ENCODE peak calls at places on chromosomes 5 and 9, in seven cellular contexts. One of them, this sample, is unnamed.

GRCh38 chr9:93198117-93198838 is 14.3 kb downstream of the WNK2 start:
- DNase-seq in GM23248: no peak
- DNase-seq in hippocampal formation: no peak
- DNase-seq in HuH-7.5: no peak
- DNase-seq in nephron progenitor cell: no peak
- DNase-seq in sciatic nerve: no peak
- DNase-seq in anterior cingulate cortex: no peak
- DNase-seq in this sample: no peak

GRCh38 chr5:181133610-181134231 is 2.8 kb upstream of the OR2V1 start:
- DNase-seq in GM23248: peak; percentile 83
- DNase-seq in hippocampal formation: peak; percentile 2
- DNase-seq in HuH-7.5: no peak
- DNase-seq in nephron progenitor cell: no peak
- DNase-seq in sciatic nerve: peak; percentile 80
- DNase-seq in anterior cingulate cortex: no peak
- DNase-seq in this sample: peak; percentile 94

GRCh38 chr5:31023105-31023504 is 170.4 kb upstream of the CDH6 start:
- DNase-seq in GM23248: peak; percentile 32
- DNase-seq in hippocampal formation: no peak
- DNase-seq in HuH-7.5: no peak
- DNase-seq in nephron progenitor cell: no peak
- DNase-seq in sciatic nerve: no peak
- DNase-seq in anterior cingulate cortex: no peak
- DNase-seq in this sample: peak; percentile 7

GRCh38 chr9:116482740-116483139 is 204.4 kb upstream of the TRIM32 start:
- DNase-seq in GM23248: no peak
- DNase-seq in hippocampal formation: peak; percentile 26
- DNase-seq in HuH-7.5: no peak
- DNase-seq in nephron progenitor cell: no peak
- DNase-seq in sciatic nerve: no peak
- DNase-seq in anterior cingulate cortex: peak; percentile 15
- DNase-seq in this sample: no peak

GRCh38 chr5:91118802-91119201 is 264.3 kb downstream of the ARRDC3 start:
- DNase-seq in GM23248: peak; percentile 57
- DNase-seq in hippocampal formation: no peak
- DNase-seq in HuH-7.5: no peak
- DNase-seq in nephron progenitor cell: no peak
- DNase-seq in sciatic nerve: no peak
- DNase-seq in anterior cingulate cortex: no peak
- DNase-seq in this sample: no peak

GRCh38 chr5:5341531-5342292 is 80.8 kb upstream of the ICE1 start:
- DNase-seq in GM23248: peak; percentile 83
- DNase-seq in hippocampal formation: no peak
- DNase-seq in HuH-7.5: no peak
- DNase-seq in nephron progenitor cell: no peak
- DNase-seq in sciatic nerve: no peak
- DNase-seq in anterior cingulate cortex: no peak
- DNase-seq in this sample: no peak

GRCh38 chr5:122091942-122092600 is 14.0 kb upstream of the LOX start:
- DNase-seq in GM23248: peak; percentile 81
- DNase-seq in hippocampal formation: no peak
- DNase-seq in HuH-7.5: no peak
- DNase-seq in nephron progenitor cell: no peak
- DNase-seq in sciatic nerve: no peak
- DNase-seq in anterior cingulate cortex: no peak
- DNase-seq in this sample: no peak

GRCh38 chr9:123339666-123340414 is 16.2 kb upstream of the CRB2 start:
- DNase-seq in GM23248: no peak
- DNase-seq in hippocampal formation: no peak
- DNase-seq in HuH-7.5: no peak
- DNase-seq in nephron progenitor cell: no peak
- DNase-seq in sciatic nerve: no peak
- DNase-seq in anterior cingulate cortex: peak; percentile 39
- DNase-seq in this sample: no peak

GRCh38 chr9:14323969-14324366 is 10.0 kb upstream of the NFIB start:
- DNase-seq in GM23248: no peak
- DNase-seq in hippocampal formation: no peak
- DNase-seq in HuH-7.5: no peak
- DNase-seq in nephron progenitor cell: no peak
- DNase-seq in sciatic nerve: no peak
- DNase-seq in anterior cingulate cortex: no peak
- DNase-seq in this sample: no peak

GRCh38 chr5:68710514-68710913 is 383.3 kb upstream of the SLC30A5 start:
- DNase-seq in GM23248: no peak
- DNase-seq in hippocampal formation: no peak
- DNase-seq in HuH-7.5: no peak
- DNase-seq in nephron progenitor cell: no peak
- DNase-seq in sciatic nerve: no peak
- DNase-seq in anterior cingulate cortex: no peak
- DNase-seq in this sample: no peak

GRCh38 chr9:5612187-5612535 is 16.7 kb upstream of the RIC1 start:
- DNase-seq in GM23248: no peak
- DNase-seq in hippocampal formation: no peak
- DNase-seq in HuH-7.5: no peak
- DNase-seq in nephron progenitor cell: no peak
- DNase-seq in sciatic nerve: no peak
- DNase-seq in anterior cingulate cortex: no peak
- DNase-seq in this sample: no peak

GRCh38 chr9:3549243-3549642 is 23.4 kb upstream of the RFX3 start:
- DNase-seq in GM23248: no peak
- DNase-seq in hippocampal formation: no peak
- DNase-seq in HuH-7.5: no peak
- DNase-seq in nephron progenitor cell: no peak
- DNase-seq in sciatic nerve: no peak
- DNase-seq in anterior cingulate cortex: no peak
- DNase-seq in this sample: no peak

GRCh38 chr9:136851941-136852663 is at the start of gene MAMDC4:
- DNase-seq in GM23248: no peak
- DNase-seq in hippocampal formation: no peak
- DNase-seq in HuH-7.5: no peak
- DNase-seq in nephron progenitor cell: peak; percentile 6
- DNase-seq in sciatic nerve: no peak
- DNase-seq in anterior cingulate cortex: no peak
- DNase-seq in this sample: no peak

GRCh38 chr5:9174446-9174845 is 371.4 kb downstream of the SEMA5A start:
- DNase-seq in GM23248: peak; percentile 24
- DNase-seq in hippocampal formation: no peak
- DNase-seq in HuH-7.5: no peak
- DNase-seq in nephron progenitor cell: no peak
- DNase-seq in sciatic nerve: no peak
- DNase-seq in anterior cingulate cortex: no peak
- DNase-seq in this sample: no peak

GRCh38 chr9:6911901-6912650 is 154.3 kb downstream of the KDM4C start:
- DNase-seq in GM23248: peak; percentile 49
- DNase-seq in hippocampal formation: peak; percentile 21
- DNase-seq in HuH-7.5: no peak
- DNase-seq in nephron progenitor cell: no peak
- DNase-seq in sciatic nerve: no peak
- DNase-seq in anterior cingulate cortex: peak; percentile 7
- DNase-seq in this sample: no peak

GRCh38 chr5:6804766-6805165 is 91.5 kb downstream of the TENT4A start:
- DNase-seq in GM23248: peak; percentile 63
- DNase-seq in hippocampal formation: no peak
- DNase-seq in HuH-7.5: no peak
- DNase-seq in nephron progenitor cell: no peak
- DNase-seq in sciatic nerve: no peak
- DNase-seq in anterior cingulate cortex: no peak
- DNase-seq in this sample: no peak

GRCh38 chr5:84384604-84385575 is at the start of gene EDIL3:
- DNase-seq in GM23248: peak; percentile 56
- DNase-seq in hippocampal formation: peak; percentile 78
- DNase-seq in HuH-7.5: no peak
- DNase-seq in nephron progenitor cell: peak; percentile 82
- DNase-seq in sciatic nerve: peak; percentile 64
- DNase-seq in anterior cingulate cortex: peak; percentile 78
- DNase-seq in this sample: peak; percentile 11

GRCh38 chr5:179257190-179257741 is 88.0 kb downstream of the ADAMTS2 start:
- DNase-seq in GM23248: no peak
- DNase-seq in hippocampal formation: no peak
- DNase-seq in HuH-7.5: no peak
- DNase-seq in nephron progenitor cell: no peak
- DNase-seq in sciatic nerve: peak; percentile 79
- DNase-seq in anterior cingulate cortex: no peak
- DNase-seq in this sample: no peak

GRCh38 chr9:38061326-38061947 is 7.6 kb downstream of the SHB start:
- DNase-seq in GM23248: no peak
- DNase-seq in hippocampal formation: no peak
- DNase-seq in HuH-7.5: no peak
- DNase-seq in nephron progenitor cell: no peak
- DNase-seq in sciatic nerve: peak; percentile 30
- DNase-seq in anterior cingulate cortex: no peak
- DNase-seq in this sample: no peak

GRCh38 chr9:78858266-78858665 is 561.3 kb downstream of the PSAT1 start:
- DNase-seq in GM23248: no peak
- DNase-seq in hippocampal formation: no peak
- DNase-seq in HuH-7.5: no peak
- DNase-seq in nephron progenitor cell: no peak
- DNase-seq in sciatic nerve: no peak
- DNase-seq in anterior cingulate cortex: no peak
- DNase-seq in this sample: no peak

GRCh38 chr9:124479947-124480620 is 27.1 kb downstream of the NR5A1 start:
- DNase-seq in GM23248: no peak
- DNase-seq in hippocampal formation: no peak
- DNase-seq in HuH-7.5: no peak
- DNase-seq in nephron progenitor cell: no peak
- DNase-seq in sciatic nerve: no peak
- DNase-seq in anterior cingulate cortex: no peak
- DNase-seq in this sample: no peak

GRCh38 chr9:84419203-84419602 is 78.6 kb upstream of the SLC28A3 start:
- DNase-seq in GM23248: peak; percentile 19
- DNase-seq in hippocampal formation: no peak
- DNase-seq in HuH-7.5: no peak
- DNase-seq in nephron progenitor cell: no peak
- DNase-seq in sciatic nerve: no peak
- DNase-seq in anterior cingulate cortex: no peak
- DNase-seq in this sample: no peak

GRCh38 chr5:109900453-109900852 is 210.7 kb downstream of the MAN2A1 start:
- DNase-seq in GM23248: no peak
- DNase-seq in hippocampal formation: no peak
- DNase-seq in HuH-7.5: no peak
- DNase-seq in nephron progenitor cell: no peak
- DNase-seq in sciatic nerve: no peak
- DNase-seq in anterior cingulate cortex: no peak
- DNase-seq in this sample: no peak

GRCh38 chr5:74490814-74491213 is 149.7 kb downstream of the ENC1 start:
- DNase-seq in GM23248: no peak
- DNase-seq in hippocampal formation: no peak
- DNase-seq in HuH-7.5: no peak
- DNase-seq in nephron progenitor cell: no peak
- DNase-seq in sciatic nerve: no peak
- DNase-seq in anterior cingulate cortex: no peak
- DNase-seq in this sample: no peak

GRCh38 chr5:155735388-155735787 is 591.6 kb upstream of the SGCD start:
- DNase-seq in GM23248: peak; percentile 1
- DNase-seq in hippocampal formation: no peak
- DNase-seq in HuH-7.5: no peak
- DNase-seq in nephron progenitor cell: no peak
- DNase-seq in sciatic nerve: no peak
- DNase-seq in anterior cingulate cortex: no peak
- DNase-seq in this sample: no peak

GRCh38 chr9:38130724-38131123 is 61.7 kb upstream of the SHB start:
- DNase-seq in GM23248: no peak
- DNase-seq in hippocampal formation: no peak
- DNase-seq in HuH-7.5: no peak
- DNase-seq in nephron progenitor cell: peak; percentile 17
- DNase-seq in sciatic nerve: no peak
- DNase-seq in anterior cingulate cortex: no peak
- DNase-seq in this sample: no peak

GRCh38 chr9:93295031-93295430 is 111.1 kb downstream of the WNK2 start:
- DNase-seq in GM23248: peak; percentile 36
- DNase-seq in hippocampal formation: no peak
- DNase-seq in HuH-7.5: no peak
- DNase-seq in nephron progenitor cell: no peak
- DNase-seq in sciatic nerve: no peak
- DNase-seq in anterior cingulate cortex: peak; percentile 39
- DNase-seq in this sample: no peak

GRCh38 chr9:29802454-29802853 is 2229.2 kb upstream of the C9orf72 start:
- DNase-seq in GM23248: no peak
- DNase-seq in hippocampal formation: no peak
- DNase-seq in HuH-7.5: no peak
- DNase-seq in nephron progenitor cell: no peak
- DNase-seq in sciatic nerve: no peak
- DNase-seq in anterior cingulate cortex: no peak
- DNase-seq in this sample: no peak

GRCh38 chr5:102799017-102799416 is 43.9 kb downstream of the PAM start:
- DNase-seq in GM23248: peak; percentile 45
- DNase-seq in hippocampal formation: no peak
- DNase-seq in HuH-7.5: no peak
- DNase-seq in nephron progenitor cell: no peak
- DNase-seq in sciatic nerve: no peak
- DNase-seq in anterior cingulate cortex: no peak
- DNase-seq in this sample: no peak

GRCh38 chr5:126852104-126852531 is 75.2 kb downstream of the LMNB1 start:
- DNase-seq in GM23248: peak; percentile 40
- DNase-seq in hippocampal formation: no peak
- DNase-seq in HuH-7.5: no peak
- DNase-seq in nephron progenitor cell: no peak
- DNase-seq in sciatic nerve: no peak
- DNase-seq in anterior cingulate cortex: no peak
- DNase-seq in this sample: no peak

GRCh38 chr5:119315516-119315949 is 40.3 kb upstream of the TNFAIP8 start:
- DNase-seq in GM23248: peak; percentile 43
- DNase-seq in hippocampal formation: no peak
- DNase-seq in HuH-7.5: no peak
- DNase-seq in nephron progenitor cell: no peak
- DNase-seq in sciatic nerve: no peak
- DNase-seq in anterior cingulate cortex: no peak
- DNase-seq in this sample: peak; percentile 67

GRCh38 chr5:3214396-3214795 is 381.2 kb upstream of the IRX1 start:
- DNase-seq in GM23248: no peak
- DNase-seq in hippocampal formation: no peak
- DNase-seq in HuH-7.5: no peak
- DNase-seq in nephron progenitor cell: no peak
- DNase-seq in sciatic nerve: no peak
- DNase-seq in anterior cingulate cortex: no peak
- DNase-seq in this sample: no peak

GRCh38 chr5:97918614-97919013 is 735.6 kb upstream of the RIOK2 start:
- DNase-seq in GM23248: no peak
- DNase-seq in hippocampal formation: no peak
- DNase-seq in HuH-7.5: no peak
- DNase-seq in nephron progenitor cell: no peak
- DNase-seq in sciatic nerve: no peak
- DNase-seq in anterior cingulate cortex: no peak
- DNase-seq in this sample: no peak

GRCh38 chr5:129098488-129099183 is 4.1 kb downstream of the ISOC1 start:
- DNase-seq in GM23248: no peak
- DNase-seq in hippocampal formation: no peak
- DNase-seq in HuH-7.5: no peak
- DNase-seq in nephron progenitor cell: no peak
- DNase-seq in sciatic nerve: no peak
- DNase-seq in anterior cingulate cortex: no peak
- DNase-seq in this sample: no peak

GRCh38 chr9:76371901-76372300 is 22.3 kb downstream of the RFK start:
- DNase-seq in GM23248: peak; percentile 12
- DNase-seq in hippocampal formation: no peak
- DNase-seq in HuH-7.5: no peak
- DNase-seq in nephron progenitor cell: no peak
- DNase-seq in sciatic nerve: no peak
- DNase-seq in anterior cingulate cortex: no peak
- DNase-seq in this sample: peak; percentile 88